ENCODE peak calls at places on chromosome 19, in four cellular contexts. C, D, Y and E are unnamed samples.

GRCh38 chr19:3821156-3821555 is 35.0 kb upstream of the MATK start:
- DNase-seq in D (no peak), Y (no peak), C (no peak), E (no peak)

GRCh38 chr19:16139752-16140151 is 3.7 kb upstream of the HSH2D start:
- DNase-seq in Y (no peak), D (no peak), C (no peak), E (no peak)

GRCh38 chr19:47573076-47574026 is at the start of gene ZNF541:
- DNase-seq in D (peak), Y (peak), C (peak), E (no peak)

GRCh38 chr19:18065173-18065495 is 21.6 kb downstream of the IL12RB1 start:
- DNase-seq in D (no peak), Y (no peak), C (no peak), E (no peak)

GRCh38 chr19:15810335-15810734 is 5.1 kb downstream of the OR10H1 start:
- DNase-seq in C (peak), D (no peak), Y (peak), E (peak)

GRCh38 chr19:30743702-30744101 is 371.5 kb downstream of the ZNF536 start:
- DNase-seq in Y (no peak), C (no peak), D (no peak), E (no peak)

GRCh38 chr19:18156841-18157464 is 4.0 kb downstream of the PIK3R2 start:
- DNase-seq in Y (peak), D (no peak), C (peak), E (peak)

GRCh38 chr19:48812094-48812929 is 1.5 kb upstream of the BCAT2 start:
- DNase-seq in D (peak), C (peak), Y (peak), E (peak)

GRCh38 chr19:41941410-41942202 is 13.4 kb upstream of the ERFL start:
- DNase-seq in C (no peak), Y (no peak), D (no peak), E (no peak)

GRCh38 chr19:35168261-35168660 is 13.7 kb downstream of the FXYD5 start:
- DNase-seq in C (no peak), D (no peak), Y (no peak), E (no peak)

GRCh38 chr19:5222821-5223321 is 117.7 kb downstream of the PTPRS start:
- DNase-seq in D (no peak), C (no peak), Y (no peak), E (no peak)

GRCh38 chr19:48772503-48772953 is 17.2 kb downstream of the FGF21 start:
- DNase-seq in C (no peak), D (no peak), Y (no peak), E (peak)

GRCh38 chr19:38616265-38616664 is 1.5 kb downstream of the MAP4K1 start:
- DNase-seq in D (no peak), C (no peak), Y (no peak), E (no peak)

GRCh38 chr19:46487802-46488445 is 7.7 kb downstream of the PNMA8B start:
- DNase-seq in Y (peak), C (peak), D (no peak), E (peak)

GRCh38 chr19:3734310-3734600 is 26.1 kb downstream of the TJP3 start:
- DNase-seq in Y (no peak), C (no peak), D (no peak), E (no peak)

GRCh38 chr19:32450217-32450616 is 44.6 kb downstream of the DPY19L3 start:
- DNase-seq in Y (no peak), D (no peak), C (no peak), E (no peak)